ENCODE peak calls at places on chromosome 2, in eight cellular contexts. One of them, this sample, is unnamed.

GRCh38 chr2:191824403-191824802 is 22.5 kb downstream of the CAVIN2 start:
- DNase-seq in GM04503: no peak
- DNase-seq in iris pigment epithelial cell: no peak
- DNase-seq in activated CD4-positive, alpha-beta T cell treated with anti-CD3 and anti-CD28 coated beads for 4 hours: no peak
- DNase-seq in HTR-8/SVneo: no peak
- DNase-seq in midbrain: no peak
- DNase-seq in GM04504: no peak
- DNase-seq in psoas muscle: no peak
- DNase-seq in this sample: no peak

GRCh38 chr2:96931461-96931860 is 54.9 kb downstream of the FAM178B start:
- DNase-seq in GM04503: no peak
- DNase-seq in iris pigment epithelial cell: no peak
- DNase-seq in activated CD4-positive, alpha-beta T cell treated with anti-CD3 and anti-CD28 coated beads for 4 hours: no peak
- DNase-seq in HTR-8/SVneo: no peak
- DNase-seq in midbrain: no peak
- DNase-seq in GM04504: no peak
- DNase-seq in psoas muscle: no peak
- DNase-seq in this sample: no peak

GRCh38 chr2:27407798-27408491 is 1.4 kb downstream of the PPM1G start:
- DNase-seq in GM04503: no peak
- DNase-seq in iris pigment epithelial cell: peak; percentile 58
- DNase-seq in activated CD4-positive, alpha-beta T cell treated with anti-CD3 and anti-CD28 coated beads for 4 hours: no peak
- DNase-seq in HTR-8/SVneo: peak; percentile 75
- DNase-seq in midbrain: no peak
- DNase-seq in GM04504: no peak
- DNase-seq in psoas muscle: no peak
- DNase-seq in this sample: peak; percentile 12

GRCh38 chr2:219459460-219460311 is 25.0 kb downstream of the SPEG start:
- DNase-seq in GM04503: no peak
- DNase-seq in iris pigment epithelial cell: peak; percentile 47
- DNase-seq in activated CD4-positive, alpha-beta T cell treated with anti-CD3 and anti-CD28 coated beads for 4 hours: peak; percentile 22
- DNase-seq in HTR-8/SVneo: peak; percentile 84
- DNase-seq in midbrain: peak; percentile 3
- DNase-seq in GM04504: no peak
- DNase-seq in psoas muscle: peak; percentile 69
- DNase-seq in this sample: peak; percentile 93

GRCh38 chr2:1649103-1649870 is 95.0 kb downstream of the PXDN start:
- DNase-seq in GM04503: no peak
- DNase-seq in iris pigment epithelial cell: no peak
- DNase-seq in activated CD4-positive, alpha-beta T cell treated with anti-CD3 and anti-CD28 coated beads for 4 hours: no peak
- DNase-seq in HTR-8/SVneo: no peak
- DNase-seq in midbrain: no peak
- DNase-seq in GM04504: no peak
- DNase-seq in psoas muscle: no peak
- DNase-seq in this sample: no peak

GRCh38 chr2:176535480-176536113 is 266.4 kb downstream of the MTX2 start:
- DNase-seq in GM04503: no peak
- DNase-seq in iris pigment epithelial cell: no peak
- DNase-seq in activated CD4-positive, alpha-beta T cell treated with anti-CD3 and anti-CD28 coated beads for 4 hours: no peak
- DNase-seq in HTR-8/SVneo: no peak
- DNase-seq in midbrain: no peak
- DNase-seq in GM04504: no peak
- DNase-seq in psoas muscle: no peak
- DNase-seq in this sample: no peak

GRCh38 chr2:237150186-237150585 is 64.5 kb downstream of the COPS8 start:
- DNase-seq in GM04503: no peak
- DNase-seq in iris pigment epithelial cell: no peak
- DNase-seq in activated CD4-positive, alpha-beta T cell treated with anti-CD3 and anti-CD28 coated beads for 4 hours: no peak
- DNase-seq in HTR-8/SVneo: no peak
- DNase-seq in midbrain: no peak
- DNase-seq in GM04504: no peak
- DNase-seq in psoas muscle: no peak
- DNase-seq in this sample: no peak

GRCh38 chr2:189162566-189162965 is 17.0 kb downstream of the COL5A2 start:
- DNase-seq in GM04503: no peak
- DNase-seq in iris pigment epithelial cell: no peak
- DNase-seq in activated CD4-positive, alpha-beta T cell treated with anti-CD3 and anti-CD28 coated beads for 4 hours: no peak
- DNase-seq in HTR-8/SVneo: no peak
- DNase-seq in midbrain: no peak
- DNase-seq in GM04504: no peak
- DNase-seq in psoas muscle: no peak
- DNase-seq in this sample: no peak

GRCh38 chr2:214607051-214607450 is 196.2 kb downstream of the VWC2L start:
- DNase-seq in GM04503: no peak
- DNase-seq in iris pigment epithelial cell: peak; percentile 22
- DNase-seq in activated CD4-positive, alpha-beta T cell treated with anti-CD3 and anti-CD28 coated beads for 4 hours: no peak
- DNase-seq in HTR-8/SVneo: no peak
- DNase-seq in midbrain: no peak
- DNase-seq in GM04504: no peak
- DNase-seq in psoas muscle: no peak
- DNase-seq in this sample: no peak

GRCh38 chr2:66853585-66853984 is 418.7 kb downstream of the MEIS1 start:
- DNase-seq in GM04503: no peak
- DNase-seq in iris pigment epithelial cell: peak; percentile 22
- DNase-seq in activated CD4-positive, alpha-beta T cell treated with anti-CD3 and anti-CD28 coated beads for 4 hours: no peak
- DNase-seq in HTR-8/SVneo: no peak
- DNase-seq in midbrain: no peak
- DNase-seq in GM04504: no peak
- DNase-seq in psoas muscle: peak; percentile 33
- DNase-seq in this sample: no peak

GRCh38 chr2:101387151-101387807 is at the start of gene CREG2:
- DNase-seq in GM04503: no peak
- DNase-seq in iris pigment epithelial cell: peak; percentile 56
- DNase-seq in activated CD4-positive, alpha-beta T cell treated with anti-CD3 and anti-CD28 coated beads for 4 hours: peak; percentile 21
- DNase-seq in HTR-8/SVneo: peak; percentile 70
- DNase-seq in midbrain: peak; percentile 55
- DNase-seq in GM04504: peak; percentile 34
- DNase-seq in psoas muscle: peak; percentile 64
- DNase-seq in this sample: peak; percentile 42

GRCh38 chr2:215723011-215723410 is 287.1 kb upstream of the FN1 start:
- DNase-seq in GM04503: no peak
- DNase-seq in iris pigment epithelial cell: peak; percentile 76
- DNase-seq in activated CD4-positive, alpha-beta T cell treated with anti-CD3 and anti-CD28 coated beads for 4 hours: no peak
- DNase-seq in HTR-8/SVneo: no peak
- DNase-seq in midbrain: no peak
- DNase-seq in GM04504: no peak
- DNase-seq in psoas muscle: no peak
- DNase-seq in this sample: peak; percentile 31

GRCh38 chr2:219125886-219126270 is 34.7 kb downstream of the NHEJ1 start:
- DNase-seq in GM04503: no peak
- DNase-seq in iris pigment epithelial cell: no peak
- DNase-seq in activated CD4-positive, alpha-beta T cell treated with anti-CD3 and anti-CD28 coated beads for 4 hours: no peak
- DNase-seq in HTR-8/SVneo: no peak
- DNase-seq in midbrain: no peak
- DNase-seq in GM04504: no peak
- DNase-seq in psoas muscle: no peak
- DNase-seq in this sample: no peak